ENCODE peak calls at places on chromosomes 7 and 10, in four cellular contexts. G is SIG-M5, N is RPMI7951, S is stromal cell of bone marrow. I is an unnamed sample.

GRCh38 chr7:75971961-75972763 is 22.2 kb downstream of the TMEM120A start:
- DNase-seq in N (no peak), G (no peak), S (no peak), I (no peak)

GRCh38 chr10:36448760-36449681 is 676.4 kb upstream of the ANKRD30A start:
- DNase-seq in G (no peak), N (peak), S (no peak), I (no peak)

GRCh38 chr7:116698930-116699722 is 27.1 kb downstream of the MET start:
- DNase-seq in N (no peak), G (no peak), S (no peak), I (no peak)

GRCh38 chr7:119664601-119665000 is 608.4 kb upstream of the KCND2 start:
- DNase-seq in N (peak), G (no peak), S (peak), I (no peak)

GRCh38 chr7:1662767-1663166 is 7.3 kb upstream of the ELFN1 start:
- DNase-seq in G (no peak), S (no peak), N (no peak), I (no peak)

GRCh38 chr7:18461785-18462467 is 33.6 kb upstream of the HDAC9 start:
- DNase-seq in G (no peak), S (no peak), N (no peak), I (no peak)

GRCh38 chr7:20913853-20914252 is 127.2 kb upstream of the SP8 start:
- DNase-seq in N (no peak), G (no peak), S (no peak), I (no peak)

GRCh38 chr7:28623105-28623730 is 210.9 kb downstream of the CREB5 start:
- DNase-seq in G (no peak), S (peak), N (peak), I (no peak)

GRCh38 chr7:55641273-55641691 is 69.0 kb upstream of the VOPP1 start:
- DNase-seq in S (peak), G (no peak), N (peak), I (peak)

GRCh38 chr7:15602236-15602635 is 40.4 kb upstream of the AGMO start:
- DNase-seq in G (no peak), N (no peak), S (no peak), I (no peak)

GRCh38 chr7:20831451-20831850 is 44.8 kb upstream of the SP8 start:
- DNase-seq in G (no peak), S (no peak), N (no peak), I (no peak)

GRCh38 chr7:8365499-8366110 is 67.8 kb upstream of the NXPH1 start:
- DNase-seq in G (no peak), N (no peak), S (no peak), I (no peak)

GRCh38 chr10:88786032-88786770 is 16.3 kb upstream of the LIPM start:
- DNase-seq in S (no peak), N (no peak), G (no peak), I (no peak)

GRCh38 chr10:14879801-14880193 is 1.1 kb downstream of the SUV39H2 start:
- DNase-seq in N (no peak), G (no peak), S (no peak), I (no peak)

GRCh38 chr10:114322344-114322743 is 82.0 kb downstream of the AFAP1L2 start:
- DNase-seq in G (no peak), N (no peak), S (no peak), I (no peak)

GRCh38 chr7:138958026-138958956 is 22.9 kb downstream of the KIAA1549 start:
- DNase-seq in G (no peak), N (peak), S (no peak), I (no peak)

GRCh38 chr7:128906766-128907559 is 3.5 kb downstream of the KCP start:
- DNase-seq in G (no peak), S (no peak), N (no peak), I (no peak)

GRCh38 chr10:74926791-74927585 is 100.6 kb downstream of the KAT6B start:
- DNase-seq in S (no peak), N (no peak), G (no peak), I (no peak)

GRCh38 chr10:121567569-121567968 is 30.7 kb downstream of the FGFR2 start:
- DNase-seq in N (no peak), S (no peak), G (no peak), I (no peak)

GRCh38 chr7:45098983-45099839 is 10.4 kb upstream of the NACAD start:
- DNase-seq in N (no peak), S (no peak), G (no peak), I (no peak)

GRCh38 chr7:1112625-1113547 is 25.0 kb downstream of the GPER1 start:
- DNase-seq in S (no peak), N (no peak), G (no peak), I (no peak)

GRCh38 chr7:65325793-65326432 is 47.7 kb upstream of the ZNF92 start:
- DNase-seq in S (no peak), N (peak), G (no peak), I (no peak)

GRCh38 chr10:94358480-94358879 is 4.3 kb downstream of the NOC3L start:
- DNase-seq in N (peak), S (peak), G (no peak), I (no peak)

GRCh38 chr7:1708640-1709249 is 38.7 kb downstream of the ELFN1 start:
- DNase-seq in G (no peak), S (no peak), N (no peak), I (no peak)

GRCh38 chr10:15168296-15168780 is at the start of gene NMT2:
- DNase-seq in S (peak), N (peak), G (no peak), I (no peak)

GRCh38 chr7:157405914-157406810 is 69.4 kb downstream of the DNAJB6 start:
- DNase-seq in G (no peak), N (no peak), S (no peak), I (no peak)

GRCh38 chr7:112280267-112280666 is 73.8 kb downstream of the ZNF277 start:
- DNase-seq in N (no peak), G (no peak), S (no peak), I (no peak)

GRCh38 chr7:1160665-1161010 is 642 bp upstream of the ZFAND2A start:
- DNase-seq in G (no peak), N (peak), S (no peak), I (no peak)

GRCh38 chr10:99913831-99914235 is 95.9 kb downstream of the DNMBP start:
- DNase-seq in S (no peak), G (no peak), N (no peak), I (peak)

GRCh38 chr10:12333382-12334185 is 15.8 kb upstream of the CAMK1D start:
- DNase-seq in N (peak), G (peak), S (peak), I (peak)

GRCh38 chr7:140723002-140723401 is 26.5 kb downstream of the NDUFB2 start:
- DNase-seq in G (no peak), S (no peak), N (no peak), I (no peak)

GRCh38 chr7:33129806-33130153 is 416 bp downstream of the BBS9 start:
- DNase-seq in N (peak), G (no peak), S (no peak), I (no peak)

GRCh38 chr10:73730153-73730906 is 13.8 kb upstream of the SEC24C start:
- DNase-seq in S (peak), N (peak), G (peak), I (peak)

GRCh38 chr7:69018200-69018599 is 580.1 kb upstream of the AUTS2 start:
- DNase-seq in S (no peak), N (no peak), G (no peak), I (no peak)

I was measured in stomach.